ENCODE peak calls at places on chromosomes 13 and 19, in five cellular contexts. I, M, U, V and G are unnamed samples.
A peak's percentile ranks its signal among the peaks of the same experiment; 100 is the strongest.

GRCh38 chr19:1377965-1378785 is 5.5 kb upstream of the NDUFS7 start:
- DNase-seq in I (no peak), M (no peak), U (no peak), V (no peak), G (no peak)

GRCh38 chr19:42088471-42089190 is 12.7 kb downstream of the ZNF574 start:
- DNase-seq in I (peak; percentile 85), M (no peak), U (peak; percentile 62), V (peak; percentile 38), G (peak; percentile 65)

GRCh38 chr13:45737571-45738002 is 35.5 kb downstream of the CBY2 start:
- DNase-seq in I (no peak), M (no peak), U (no peak), V (no peak), G (no peak)

GRCh38 chr13:106696140-106696539 is 128.2 kb upstream of the ARGLU1 start:
- DNase-seq in I (no peak), M (no peak), U (no peak), V (no peak), G (no peak)

GRCh38 chr19:2089001-2089711 is 7.0 kb downstream of the MOB3A start:
- DNase-seq in I (peak; percentile 56), M (no peak), U (no peak), V (no peak), G (peak; percentile 24)

GRCh38 chr13:48235100-48235813 is 2.3 kb downstream of the ITM2B start:
- DNase-seq in I (peak; percentile 54), M (no peak), U (no peak), V (no peak), G (peak; percentile 47)

GRCh38 chr13:62997038-62997619 is 1581.5 kb upstream of the PCDH20 start:
- DNase-seq in I (no peak), M (no peak), U (no peak), V (no peak), G (no peak)

GRCh38 chr19:51572908-51573307 is 1.8 kb downstream of the ZNF175 start:
- DNase-seq in I (peak; percentile 62), M (no peak), U (no peak), V (peak; percentile 24), G (peak; percentile 48)

GRCh38 chr13:31895687-31896086 is 135.9 kb upstream of the FRY start:
- DNase-seq in I (no peak), M (no peak), U (no peak), V (no peak), G (no peak)

GRCh38 chr13:105878119-105878518 is 657.3 kb downstream of the EFNB2 start:
- DNase-seq in I (no peak), M (no peak), U (no peak), V (no peak), G (peak; percentile 20)

GRCh38 chr13:40211586-40211968 is 454.9 kb downstream of the FOXO1 start:
- DNase-seq in I (no peak), M (no peak), U (no peak), V (no peak), G (no peak)

GRCh38 chr13:40220299-40220935 is 446.0 kb downstream of the FOXO1 start:
- DNase-seq in I (peak; percentile 96), M (no peak), U (no peak), V (no peak), G (peak; percentile 48)

GRCh38 chr13:40215311-40215710 is 451.1 kb downstream of the FOXO1 start:
- DNase-seq in I (no peak), M (no peak), U (no peak), V (no peak), G (no peak)

GRCh38 chr13:40217675-40218074 is 448.8 kb downstream of the FOXO1 start:
- DNase-seq in I (no peak), M (no peak), U (no peak), V (no peak), G (no peak)

GRCh38 chr13:40215747-40216146 is 450.7 kb downstream of the FOXO1 start:
- DNase-seq in I (no peak), M (no peak), U (no peak), V (no peak), G (no peak)
- H3K4me3 ChIP-seq in I (no peak overlapping the region), M (no peak overlapping the region), U (no peak overlapping the region), V (no peak overlapping the region), G (no peak overlapping the region)

DNA sequence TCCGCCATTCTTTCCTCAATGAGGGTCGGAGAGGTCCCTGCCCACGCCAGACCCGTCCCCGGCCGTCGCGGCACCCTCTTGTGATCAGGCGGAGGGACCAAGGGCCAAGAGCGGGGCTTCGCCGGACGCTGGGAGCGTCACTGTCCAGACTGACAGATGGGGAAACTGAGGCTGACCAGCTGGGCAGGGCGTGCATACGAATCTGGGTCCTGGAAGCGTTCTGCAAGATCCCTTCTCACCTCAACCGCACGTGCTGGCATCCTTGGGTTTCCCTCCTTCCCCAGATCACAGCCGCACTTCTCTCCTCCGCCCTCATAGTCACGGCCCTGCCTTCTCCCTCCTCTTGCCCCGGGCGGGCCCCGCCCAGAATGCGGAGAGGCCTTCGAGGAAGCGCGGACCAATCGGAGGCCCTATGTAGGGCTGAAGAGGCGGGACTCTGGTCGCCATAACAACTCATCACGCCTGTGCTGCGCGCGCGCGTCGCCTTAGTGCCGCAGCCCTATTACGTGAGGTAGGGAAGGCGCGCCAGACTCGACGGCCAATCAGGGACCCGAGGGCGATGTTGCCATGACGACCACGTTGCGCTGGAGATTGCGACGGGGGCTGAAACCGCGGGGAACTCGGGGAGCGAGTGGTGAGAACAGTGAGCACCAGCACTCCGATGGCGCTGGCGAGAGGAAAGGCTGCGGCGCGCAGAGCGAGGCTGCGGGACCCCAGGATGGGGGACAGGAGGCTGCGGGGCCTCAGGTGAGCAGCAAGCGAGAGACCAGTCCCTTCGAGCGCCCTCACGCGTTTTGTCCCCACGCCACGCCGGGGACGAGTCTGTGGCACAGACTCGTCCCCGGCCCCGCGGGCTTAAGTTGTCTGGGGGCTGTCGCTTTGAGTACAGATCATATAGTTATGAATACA is 5.7 kb downstream of the RNF225 start:
- DNase-seq in I (peak; percentile 100), M (peak; percentile 100), U (peak; percentile 98), V (peak; percentile 99), G (peak; percentile 100)
- TF ChIP-seq CTCF in I (peak; percentile 10), M (no peak), U (no peak), V (no peak), G (no peak)

GRCh38 chr19:28883241-28883693 is 329.7 kb downstream of the UQCRFS1 start:
- DNase-seq in I (peak; percentile 40), M (peak; percentile 53), U (peak; percentile 13), V (no peak), G (peak; percentile 7)
- H3K4me3 ChIP-seq in I (no peak overlapping the region), M (no peak overlapping the region), U (no peak overlapping the region), V (no peak overlapping the region), G (no peak overlapping the region)

DNA sequence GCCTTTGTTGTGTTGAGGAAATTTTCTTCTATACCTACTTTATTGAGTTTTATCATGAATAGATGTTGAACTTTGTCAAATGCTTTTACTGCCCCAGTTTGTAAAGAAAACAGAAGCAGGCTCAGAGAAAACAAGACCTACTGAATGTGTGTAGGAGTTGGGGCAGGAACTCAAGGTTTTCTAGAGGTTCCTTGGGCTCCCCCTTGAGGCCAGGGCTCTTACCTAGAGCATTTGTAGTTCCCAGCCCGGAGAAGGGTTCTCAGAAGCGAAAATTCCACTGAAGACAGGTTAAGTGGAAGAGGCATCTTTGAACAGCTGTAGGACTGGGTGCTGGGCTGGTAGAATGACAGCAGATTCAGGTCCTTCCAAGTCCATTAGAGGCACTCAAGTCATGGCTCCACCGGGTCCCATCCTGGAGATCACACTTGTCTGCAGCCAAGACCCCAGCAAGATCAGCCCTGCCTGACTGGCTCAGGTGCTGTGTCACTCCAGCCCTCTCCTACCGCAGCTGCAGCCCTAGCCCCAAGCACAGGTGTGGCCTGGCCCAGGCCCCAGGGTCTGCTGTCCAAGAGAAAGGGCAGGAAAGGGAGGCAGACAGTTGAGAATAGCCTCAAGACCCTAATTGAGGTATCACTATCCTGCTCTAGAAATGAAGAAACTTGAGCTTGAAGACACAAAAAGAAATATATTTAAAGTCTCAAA is 425.5 kb downstream of the PCDH20 start:
- DNase-seq in I (no peak), M (no peak), U (no peak), V (no peak), G (no peak)
- TF ChIP-seq CTCF in I (no peak), M (no peak), U (no peak), V (no peak), G (no peak)

DNA sequence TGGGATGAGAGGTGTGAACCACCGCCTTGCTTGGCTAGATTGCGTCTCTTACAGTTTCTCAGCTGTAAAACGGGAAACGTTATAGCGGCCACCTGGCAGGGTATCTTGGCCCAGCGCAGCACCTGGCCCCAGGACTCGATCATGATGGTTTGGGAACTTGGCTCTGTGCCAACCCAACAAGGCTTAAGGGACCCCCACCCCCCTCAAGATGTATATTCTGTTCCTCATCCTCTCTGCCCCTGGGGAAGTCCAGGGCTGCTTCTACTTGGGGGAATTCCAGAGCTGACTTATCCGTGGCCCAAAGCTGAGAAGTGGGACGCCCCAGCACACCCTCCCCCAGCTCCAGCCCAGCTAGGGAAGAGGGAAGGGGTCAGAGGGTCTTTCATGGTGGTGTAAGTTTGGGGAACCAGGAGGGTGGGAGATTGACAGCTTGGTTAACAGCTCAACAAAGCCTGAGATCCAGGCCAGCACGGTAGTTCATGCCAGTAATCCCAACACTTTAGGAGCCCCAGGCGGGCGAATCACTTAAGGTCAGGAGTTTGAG is 695 bp downstream of the ICAM1 start:
- DNase-seq in I (peak; percentile 65), M (no peak), U (no peak), V (no peak), G (peak; percentile 46)
- H3K4me3 ChIP-seq in I (peak overlapping the region; percentile 81), M (peak overlapping the region; percentile 51), U (peak overlapping the region; percentile 39), V (peak overlapping the region; percentile 63), G (peak overlapping the region; percentile 85)

GRCh38 chr13:60754211-60754610 is 357.2 kb downstream of the TDRD3 start:
- DNase-seq in I (no peak), M (no peak), U (no peak), V (no peak), G (no peak)

GRCh38 chr13:60756306-60756705 is 359.3 kb downstream of the TDRD3 start:
- DNase-seq in I (no peak), M (no peak), U (no peak), V (no peak), G (peak; percentile 31)

GRCh38 chr13:60753641-60754040 is 356.6 kb downstream of the TDRD3 start:
- DNase-seq in I (no peak), M (no peak), U (no peak), V (no peak), G (no peak)

GRCh38 chr13:60755380-60756163 is 358.6 kb downstream of the TDRD3 start:
- DNase-seq in I (no peak), M (no peak), U (no peak), V (no peak), G (no peak)

GRCh38 chr13:60754691-60755090 is 357.7 kb downstream of the TDRD3 start:
- DNase-seq in I (no peak), M (no peak), U (no peak), V (no peak), G (no peak)
- TF ChIP-seq CTCF in I (no peak), M (no peak), U (no peak), V (no peak), G (no peak)

GRCh38 chr19:12800344-12800732 is 1.3 kb downstream of the PRDX2 start:
- DNase-seq in I (no peak), M (no peak), U (no peak), V (no peak), G (no peak)
- H3K4me3 ChIP-seq in I (peak overlapping the region; percentile 89), M (peak overlapping the region; percentile 90), U (peak overlapping the region; percentile 88), V (peak overlapping the region; percentile 93), G (peak overlapping the region; percentile 86)